ENCODE peak calls at places on chromosome 20, in seven cellular contexts. V is OCI-LY7, J is PC-3, W is AG04449, Q is dorsolateral prefrontal cortex, O is WERI-Rb-1, M is neural progenitor cell. K is an unnamed sample.

GRCh38 chr20:16821211-16822089 is 73.3 kb downstream of the OTOR start:
- DNase-seq in V (peak; percentile 57), J (peak; percentile 69), W (no peak), Q (no peak), O (peak; percentile 37), M (peak; percentile 68), K (peak; percentile 57)

GRCh38 chr20:58877374-58878360 is 25.2 kb downstream of the GNAS start:
- DNase-seq in V (no peak), J (no peak), W (no peak), Q (no peak), O (peak; percentile 31), M (peak; percentile 93), K (peak; percentile 60)

GRCh38 chr20:35771689-35772562 is at the start of gene PHF20:
- DNase-seq in V (peak; percentile 96), J (peak; percentile 93), W (peak; percentile 80), Q (peak; percentile 99), O (peak; percentile 99), M (peak; percentile 98), K (peak; percentile 98)

GRCh38 chr20:14418441-14418840 is 81.0 kb upstream of the FLRT3 start:
- DNase-seq in V (no peak), J (no peak), W (no peak), Q (no peak), O (no peak), M (no peak), K (no peak)

GRCh38 chr20:38685853-38686473 is 38.3 kb upstream of the SLC32A1 start:
- DNase-seq in V (peak; percentile 33), J (peak; percentile 68), W (no peak), Q (no peak), O (no peak), M (peak; percentile 84), K (peak; percentile 74)

GRCh38 chr20:56439784-56440291 is 27.8 kb downstream of the CASS4 start:
- DNase-seq in V (no peak), J (no peak), W (peak; percentile 98), Q (no peak), O (no peak), M (no peak), K (no peak)

GRCh38 chr20:50475879-50476292 is 34.3 kb upstream of the PTPN1 start:
- DNase-seq in V (no peak), J (peak; percentile 35), W (no peak), Q (no peak), O (no peak), M (no peak), K (no peak)

GRCh38 chr20:21706345-21707195 is 1.1 kb downstream of the PAX1 start:
- DNase-seq in V (no peak), J (no peak), W (no peak), Q (no peak), O (no peak), M (peak; percentile 58), K (peak; percentile 55)

GRCh38 chr20:48170625-48171024 is 385.3 kb upstream of the SULF2 start:
- DNase-seq in V (peak; percentile 10), J (no peak), W (no peak), Q (no peak), O (no peak), M (no peak), K (no peak)

GRCh38 chr20:37053230-37053950 is 42.4 kb downstream of the RBL1 start:
- DNase-seq in V (no peak), J (no peak), W (peak; percentile 10), Q (no peak), O (no peak), M (no peak), K (no peak)

GRCh38 chr20:56403465-56403864 is 8.6 kb upstream of the CASS4 start:
- DNase-seq in V (no peak), J (no peak), W (no peak), Q (no peak), O (no peak), M (no peak), K (no peak)

GRCh38 chr20:5448449-5449118 is 131.8 kb upstream of the PROKR2 start:
- DNase-seq in V (peak; percentile 57), J (peak; percentile 79), W (no peak), Q (no peak), O (peak; percentile 61), M (peak; percentile 73), K (peak; percentile 77)

GRCh38 chr20:51469578-51470520 is 72.7 kb downstream of the NFATC2 start:
- DNase-seq in V (peak; percentile 74), J (no peak), W (no peak), Q (no peak), O (no peak), M (no peak), K (no peak)

GRCh38 chr20:44066645-44067606 is 120.1 kb downstream of the JPH2 start:
- DNase-seq in V (no peak), J (no peak), W (no peak), Q (no peak), O (no peak), M (no peak), K (no peak)

GRCh38 chr20:49566401-49566800 is 1.5 kb downstream of the PTGIS start:
- DNase-seq in V (no peak), J (no peak), W (no peak), Q (no peak), O (no peak), M (no peak), K (no peak)

GRCh38 chr20:35592339-35592960 is 23.2 kb upstream of the SPAG4 start:
- DNase-seq in V (no peak), J (no peak), W (no peak), Q (no peak), O (no peak), M (no peak), K (peak; percentile 22)

GRCh38 chr20:4633780-4634179 is 87.9 kb upstream of the PRND start:
- DNase-seq in V (no peak), J (peak; percentile 55), W (peak; percentile 77), Q (no peak), O (no peak), M (no peak), K (no peak)

GRCh38 chr20:19964289-19965263 is 52.6 kb upstream of the NAA20 start:
- DNase-seq in V (no peak), J (peak; percentile 83), W (peak; percentile 59), Q (no peak), O (no peak), M (no peak), K (no peak)

GRCh38 chr20:16098890-16099639 is 474.2 kb downstream of the KIF16B start:
- DNase-seq in V (no peak), J (peak; percentile 60), W (no peak), Q (no peak), O (no peak), M (no peak), K (no peak)

GRCh38 chr20:50369225-50370035 is 140.8 kb upstream of the PTPN1 start:
- DNase-seq in V (no peak), J (no peak), W (no peak), Q (no peak), O (no peak), M (no peak), K (no peak)

GRCh38 chr20:25316506-25317190 is 68.8 kb downstream of the PYGB start:
- DNase-seq in V (no peak), J (no peak), W (no peak), Q (peak; percentile 10), O (no peak), M (no peak), K (no peak)

GRCh38 chr20:48904566-48905321 is 16.8 kb upstream of the ARFGEF2 start:
- DNase-seq in V (peak; percentile 79), J (peak; percentile 93), W (no peak), Q (peak; percentile 50), O (peak; percentile 62), M (peak; percentile 73), K (peak; percentile 64)

GRCh38 chr20:13996265-13996664 is 949 bp downstream of the MACROD2 start:
- DNase-seq in V (no peak), J (peak; percentile 37), W (no peak), Q (no peak), O (no peak), M (no peak), K (no peak)

GRCh38 chr20:21395666-21396044 is 1.7 kb downstream of the NKX2-4 start:
- DNase-seq in V (no peak), J (no peak), W (no peak), Q (no peak), O (no peak), M (peak; percentile 56), K (peak; percentile 55)

GRCh38 chr20:39853050-39853449 is 836.0 kb downstream of the MAFB start:
- DNase-seq in V (no peak), J (no peak), W (no peak), Q (no peak), O (no peak), M (peak; percentile 27), K (no peak)

GRCh38 chr20:2713285-2713684 is 20.7 kb downstream of the EBF4 start:
- DNase-seq in V (peak; percentile 30), J (peak; percentile 46), W (no peak), Q (no peak), O (no peak), M (no peak), K (no peak)
- TF ChIP-seq CTCF in V (peak; percentile 72), J (peak; percentile 65), W (no peak), Q (no peak), O (peak; percentile 19), M (peak; percentile 39), K (peak; percentile 64)

DNA sequence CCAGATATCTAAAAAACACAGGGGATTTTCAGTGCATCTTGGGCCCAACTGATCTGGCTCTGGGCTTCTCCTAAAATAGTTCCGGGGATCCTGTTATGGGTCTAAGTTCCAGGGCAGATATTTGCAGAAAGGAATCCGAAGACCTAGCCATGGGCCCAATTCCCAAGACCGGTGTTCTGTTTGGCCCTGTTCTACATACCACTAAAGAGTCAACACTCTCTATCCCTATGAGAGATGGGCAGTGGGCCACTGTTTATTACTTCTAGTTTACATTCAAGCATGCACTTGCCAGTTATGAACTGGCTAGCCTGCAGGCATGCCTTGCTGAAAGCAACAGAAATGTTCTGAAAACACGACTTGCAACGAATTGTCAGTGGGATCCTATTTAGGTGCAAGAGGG is 87.4 kb upstream of the PLCB4 start:
- DNase-seq in V (no peak), J (no peak), W (no peak), Q (no peak), O (no peak), M (no peak), K (no peak)
- TF ChIP-seq CTCF in V (no peak), J (no peak), W (no peak), Q (no peak), O (no peak), M (no peak), K (no peak)

GRCh38 chr20:41222299-41222698 is 85.0 kb downstream of the PLCG1 start:
- DNase-seq in V (no peak), J (no peak), W (no peak), Q (no peak), O (no peak), M (no peak), K (no peak)
- TF ChIP-seq CTCF in V (no peak), J (no peak), W (no peak), Q (no peak), O (no peak), M (no peak), K (no peak)

DNA sequence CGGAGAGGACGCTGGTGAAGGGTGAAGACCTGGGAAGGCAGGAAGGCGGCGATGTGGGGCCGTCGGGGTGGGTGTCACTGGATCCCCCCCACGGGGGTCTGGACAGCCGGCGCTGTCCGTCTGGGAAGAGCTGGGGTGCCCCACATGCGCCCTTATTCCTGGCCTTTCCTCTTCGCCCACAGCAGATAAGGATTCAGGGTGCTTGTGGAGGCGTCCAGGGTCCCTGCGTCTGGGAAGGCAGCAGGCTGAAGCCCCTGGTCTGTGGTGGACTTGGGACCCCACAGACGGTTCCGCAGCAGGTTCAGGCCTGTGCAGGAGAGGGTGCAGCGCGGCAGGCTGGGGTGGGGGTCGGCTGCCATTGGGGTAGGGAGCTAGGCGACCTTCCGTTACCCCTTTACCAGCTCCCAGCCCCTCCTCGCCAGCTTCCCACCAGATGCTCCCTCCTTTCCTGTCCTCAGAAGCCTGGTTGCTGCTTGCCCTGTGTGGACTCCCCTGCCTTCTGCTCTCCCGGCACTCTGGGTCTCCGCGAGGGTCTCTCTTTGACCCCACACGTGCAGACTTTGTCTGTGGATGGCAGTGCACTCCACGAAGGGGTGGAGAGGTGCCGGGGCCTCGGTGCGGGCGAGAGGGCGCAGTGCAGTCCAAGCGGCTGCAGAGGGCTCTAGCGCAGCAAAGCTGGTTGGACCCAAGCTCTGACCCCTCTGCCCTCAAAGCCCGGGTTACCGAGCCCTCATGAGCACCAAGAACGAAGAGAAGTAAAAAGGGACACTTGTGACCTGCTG is 2.1 kb upstream of the GATA5 start:
- DNase-seq in V (peak; percentile 21), J (no peak), W (no peak), Q (no peak), O (peak; percentile 69), M (peak; percentile 74), K (no peak)
- TF ChIP-seq CTCF in V (peak; percentile 28), J (peak; percentile 32), W (no peak), Q (no peak), O (peak; percentile 85), M (peak; percentile 36), K (peak; percentile 43)

K was measured in H9.